ENCODE peak calls at places on chromosomes 16 and 17, in ten cellular contexts. A is fibroblast of lung; Z is iPS DF 6.9; O is right atrium auricular region; Y is astrocyte; C is CD4-positive, CD25-positive, alpha-beta regulatory T cell; N is tibial artery; I is BJ; L is aorta; R is breast epithelium. Q is an unnamed sample. For H3K36me3, the result is how much of the 10 kb centered on the place peaks cover.

GRCh38 chr17:3004150-3004801 is 59.1 kb downstream of the OR1D5 start:
- DNase-seq in A (peak), Z (no peak), O (peak), Y (peak), C (peak), N (peak), I (peak), L (peak), R (peak), Q (peak)

GRCh38 chr17:15436399-15437369 is 30.7 kb downstream of the CDRT4 start:
- DNase-seq in A (no peak), Z (peak), O (peak), Y (no peak), C (peak), N (peak), I (no peak), L (peak), R (no peak), Q (peak)

GRCh38 chr17:61453563-61453962 is 1.3 kb downstream of the TBX4 start:
- DNase-seq in A (no peak), Z (no peak), O (no peak), Y (peak), C (no peak), N (no peak), I (no peak), L (no peak), R (no peak), Q (no peak)

GRCh38 chr17:13385481-13385907 is 216.2 kb downstream of the HS3ST3A1 start:
- DNase-seq in A (peak), Z (no peak), O (no peak), Y (peak), C (no peak), N (no peak), I (no peak), L (no peak), R (no peak), Q (no peak)

GRCh38 chr17:29677139-29677834 is 54.6 kb upstream of the CORO6 start:
- DNase-seq in A (no peak), Z (no peak), O (peak), Y (no peak), C (no peak), N (peak), I (no peak), L (no peak), R (no peak), Q (peak)

GRCh38 chr16:49183911-49184310 is 97.7 kb downstream of the CBLN1 start:
- DNase-seq in A (no peak), Z (peak), O (no peak), Y (no peak), C (no peak), N (no peak), I (no peak), L (no peak), R (no peak), Q (no peak)

GRCh38 chr17:9223531-9223930 is 202.2 kb downstream of the NTN1 start:
- DNase-seq in A (no peak), Z (no peak), O (no peak), Y (no peak), C (no peak), N (no peak), I (no peak), L (no peak), R (no peak), Q (no peak)

GRCh38 chr17:28735242-28735722 is 6.7 kb downstream of the NEK8 start:
- DNase-seq in A (no peak), Z (no peak), O (no peak), Y (no peak), C (no peak), N (no peak), I (no peak), L (no peak), R (no peak), Q (no peak)

GRCh38 chr17:29292992-29293889 is 707 bp downstream of the NUFIP2 start:
- DNase-seq in A (peak), Z (no peak), O (peak), Y (peak), C (peak), N (peak), I (no peak), L (peak), R (peak), Q (peak)

GRCh38 chr16:14455577-14455976 is 174.5 kb downstream of the PARN start:
- DNase-seq in A (peak), Z (no peak), O (no peak), Y (peak), C (no peak), N (no peak), I (peak), L (no peak), R (no peak), Q (no peak)

GRCh38 chr17:54270499-54270898 is 447.8 kb downstream of the KIF2B start:
- DNase-seq in A (no peak), Z (no peak), O (no peak), Y (no peak), C (no peak), N (no peak), I (no peak), L (no peak), R (no peak), Q (no peak)

GRCh38 chr17:40322417-40323315 is 13.7 kb downstream of the RARA start:
- DNase-seq in A (peak), Z (no peak), O (no peak), Y (peak), C (peak), N (peak), I (no peak), L (peak), R (peak), Q (no peak)

GRCh38 chr16:80628254-80628653 is 87.5 kb downstream of the DYNLRB2 start:
- DNase-seq in A (no peak), Z (no peak), O (no peak), Y (no peak), C (no peak), N (no peak), I (no peak), L (no peak), R (no peak), Q (no peak)

GRCh38 chr17:7263801-7264078 is 1.5 kb upstream of the CLDN7 start:
- DNase-seq in A (no peak), Z (no peak), O (no peak), Y (no peak), C (no peak), N (no peak), I (no peak), L (no peak), R (no peak), Q (no peak)

GRCh38 chr16:89522287-89522686 is 14.1 kb downstream of the SPG7 start:
- DNase-seq in A (no peak), Z (no peak), O (no peak), Y (no peak), C (no peak), N (no peak), I (no peak), L (no peak), R (no peak), Q (no peak)

GRCh38 chr16:89523680-89524344 is 15.6 kb downstream of the SPG7 start:
- DNase-seq in A (no peak), Z (no peak), O (no peak), Y (no peak), C (no peak), N (no peak), I (no peak), L (no peak), R (no peak), Q (no peak)

GRCh38 chr16:89525146-89525913 is 17.1 kb downstream of the SPG7 start:
- DNase-seq in A (no peak), Z (no peak), O (no peak), Y (no peak), C (no peak), N (no peak), I (no peak), L (no peak), R (no peak), Q (no peak)

GRCh38 chr16:89519881-89520280 is 11.7 kb downstream of the SPG7 start:
- DNase-seq in A (no peak), Z (no peak), O (no peak), Y (no peak), C (no peak), N (no peak), I (no peak), L (no peak), R (no peak), Q (no peak)
- H3K36me3 ChIP-seq in A (under half), Z (under half), O (half or more), Y (half or more), C (half or more), N (half or more), I (under half), L (under half), R (under half), Q (under half)

DNA sequence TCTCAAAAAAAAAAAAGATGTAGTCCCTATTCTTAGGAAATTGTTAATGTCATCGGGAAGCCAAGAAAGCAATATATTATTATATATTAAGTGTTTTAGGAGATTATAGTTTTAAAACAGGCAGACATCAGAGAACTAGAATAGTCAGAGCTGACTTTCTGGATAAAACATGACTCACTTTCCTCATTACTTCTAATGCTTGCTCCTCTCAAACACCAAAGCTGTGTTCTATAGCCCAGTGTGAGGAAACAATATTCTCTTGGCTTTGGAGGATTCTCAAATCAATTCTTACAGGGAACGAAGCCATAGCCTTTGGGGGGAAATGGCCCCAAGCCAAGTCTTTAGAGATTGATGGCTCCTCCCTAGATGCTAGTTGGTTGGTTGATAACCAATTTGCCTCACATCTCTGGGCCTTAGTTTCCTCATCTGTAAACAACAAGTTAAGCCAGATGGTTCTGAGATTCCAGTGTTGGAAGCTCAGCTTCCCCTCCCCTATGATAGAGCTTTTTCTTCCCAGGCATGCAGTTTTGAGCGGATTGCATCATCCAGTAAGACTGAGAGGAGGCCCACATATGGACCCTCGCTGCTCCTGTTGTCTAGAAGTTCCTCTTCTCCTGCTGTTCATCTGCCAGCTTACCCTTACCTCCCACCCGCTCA is 12.4 kb downstream of the NMT1 start:
- DNase-seq in A (peak), Z (no peak), O (peak), Y (peak), C (no peak), N (no peak), I (peak), L (no peak), R (no peak), Q (no peak)
- H3K36me3 ChIP-seq in A (under half), Z (under half), O (under half), Y (under half), C (under half), N (under half), I (under half), L (under half), R (under half), Q (under half)

DNA sequence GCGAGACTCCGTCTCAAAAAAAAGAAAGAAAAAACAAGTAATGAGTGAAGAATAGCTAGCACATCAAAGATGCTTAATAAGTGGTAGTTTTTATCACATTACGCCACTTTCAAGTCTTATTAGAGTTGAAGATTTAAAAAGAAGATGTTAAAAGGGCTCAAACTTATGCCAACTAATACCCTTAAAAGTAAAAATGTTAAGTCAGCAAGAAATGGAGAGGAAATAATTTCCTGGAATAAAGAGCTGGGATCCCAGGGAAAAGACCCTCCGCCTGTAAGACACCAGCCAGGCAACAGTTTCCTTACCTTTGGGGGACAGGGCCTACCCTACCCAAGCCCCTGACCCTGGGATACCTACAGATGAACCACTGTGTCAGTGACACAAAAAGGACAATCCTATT is 3.6 kb downstream of the XPO6 start:
- DNase-seq in A (no peak), Z (no peak), O (no peak), Y (no peak), C (no peak), N (no peak), I (no peak), L (no peak), R (no peak), Q (no peak)
- H3K36me3 ChIP-seq in A (under half), Z (under half), O (under half), Y (under half), C (half or more), N (under half), I (under half), L (under half), R (under half), Q (under half)

GRCh38 chr16:11685844-11686618 is 17.8 kb downstream of the SNN start:
- DNase-seq in A (peak), Z (no peak), O (peak), Y (no peak), C (no peak), N (no peak), I (no peak), L (no peak), R (no peak), Q (no peak)
- H3K36me3 ChIP-seq in A (under half), Z (under half), O (half or more), Y (under half), C (half or more), N (under half), I (under half), L (under half), R (under half), Q (under half)

DNA sequence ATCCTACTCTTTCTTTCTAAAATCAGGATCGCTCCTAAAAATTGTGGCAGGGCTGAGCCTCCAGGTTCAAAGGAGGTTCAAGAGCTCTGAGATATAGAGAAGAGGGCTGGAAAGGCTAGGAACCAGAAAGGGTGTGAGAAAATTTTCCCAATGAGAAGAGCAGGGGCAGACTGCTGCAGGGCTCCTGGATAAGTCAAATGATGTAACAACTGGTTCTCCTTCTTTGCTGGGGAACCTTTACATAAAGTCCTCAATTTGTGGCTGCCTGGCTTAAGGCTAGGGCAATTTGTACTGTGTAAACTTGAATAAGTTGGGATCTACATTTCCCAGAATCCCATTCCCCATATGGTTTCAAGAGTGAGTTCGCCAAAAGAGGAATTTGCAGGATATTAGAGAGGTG is 16.3 kb upstream of the AKAP1 start:
- DNase-seq in A (no peak), Z (no peak), O (no peak), Y (no peak), C (no peak), N (no peak), I (no peak), L (no peak), R (no peak), Q (no peak)
- H3K36me3 ChIP-seq in A (under half), Z (under half), O (under half), Y (under half), C (under half), N (under half), I (under half), L (under half), R (under half), Q (under half)

DNA sequence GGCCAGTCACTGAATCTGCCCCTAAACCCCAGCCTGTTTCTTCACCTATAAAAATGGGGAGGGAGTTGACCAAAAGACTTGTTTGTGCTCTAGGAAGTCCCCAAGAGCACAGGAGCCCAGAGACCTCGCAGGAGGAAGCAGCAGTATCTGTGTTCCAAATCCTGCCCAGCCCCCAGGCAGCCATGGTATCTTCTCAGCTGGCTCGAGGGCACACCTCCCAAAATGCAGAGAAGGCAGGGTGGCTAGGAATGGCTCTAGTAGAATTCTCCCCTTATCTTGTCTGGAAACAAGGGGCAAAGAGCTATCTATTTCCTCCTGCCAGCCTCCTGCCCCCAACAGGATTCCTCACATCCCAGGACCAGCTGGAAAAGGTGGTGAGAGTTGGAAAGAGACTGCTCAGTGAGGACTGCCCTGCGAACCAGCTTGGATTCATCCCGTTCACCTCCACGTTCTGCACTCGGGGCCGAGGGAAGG is 8.6 kb upstream of the TSPOAP1 start:
- DNase-seq in A (no peak), Z (no peak), O (no peak), Y (no peak), C (peak), N (no peak), I (no peak), L (no peak), R (no peak), Q (no peak)
- H3K36me3 ChIP-seq in A (under half), Z (under half), O (under half), Y (under half), C (under half), N (under half), I (under half), L (under half), R (under half), Q (under half)

GRCh38 chr16:16030449-16030848 is 81.0 kb downstream of the ABCC1 start:
- DNase-seq in A (no peak), Z (no peak), O (no peak), Y (no peak), C (no peak), N (no peak), I (no peak), L (no peak), R (peak), Q (no peak)

GRCh38 chr16:16029431-16030011 is 80.1 kb downstream of the ABCC1 start:
- DNase-seq in A (peak), Z (no peak), O (no peak), Y (no peak), C (no peak), N (no peak), I (no peak), L (no peak), R (no peak), Q (no peak)

GRCh38 chr16:16027728-16028310 is 78.4 kb downstream of the ABCC1 start:
- DNase-seq in A (no peak), Z (no peak), O (no peak), Y (no peak), C (no peak), N (no peak), I (no peak), L (no peak), R (no peak), Q (no peak)

GRCh38 chr16:16031401-16031800 is 82.0 kb downstream of the ABCC1 start:
- DNase-seq in A (no peak), Z (no peak), O (no peak), Y (no peak), C (no peak), N (no peak), I (no peak), L (no peak), R (no peak), Q (no peak)

GRCh38 chr16:16028311-16028999 is 79.0 kb downstream of the ABCC1 start:
- DNase-seq in A (no peak), Z (no peak), O (no peak), Y (no peak), C (no peak), N (no peak), I (no peak), L (no peak), R (no peak), Q (no peak)
- H3K36me3 ChIP-seq in A (under half), Z (under half), O (under half), Y (under half), C (under half), N (under half), I (under half), L (under half), R (under half), Q (under half)

DNA sequence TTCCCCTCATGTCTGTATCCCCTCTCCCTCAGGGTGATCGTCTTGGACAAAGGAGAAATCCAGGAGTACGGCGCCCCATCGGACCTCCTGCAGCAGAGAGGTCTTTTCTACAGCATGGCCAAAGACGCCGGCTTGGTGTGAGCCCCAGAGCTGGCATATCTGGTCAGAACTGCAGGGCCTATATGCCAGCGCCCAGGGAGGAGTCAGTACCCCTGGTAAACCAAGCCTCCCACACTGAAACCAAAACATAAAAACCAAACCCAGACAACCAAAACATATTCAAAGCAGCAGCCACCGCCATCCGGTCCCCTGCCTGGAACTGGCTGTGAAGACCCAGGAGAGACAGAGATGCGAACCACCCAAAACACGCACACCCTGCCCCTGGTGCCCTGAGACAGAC is 82.2 kb downstream of the ABCC6 start:
- DNase-seq in A (no peak), Z (no peak), O (no peak), Y (no peak), C (no peak), N (no peak), I (no peak), L (no peak), R (no peak), Q (no peak)
- H3K36me3 ChIP-seq in A (under half), Z (under half), O (half or more), Y (under half), C (half or more), N (half or more), I (under half), L (under half), R (under half), Q (under half)